ENCODE peak calls at places on chromosomes 3 and 15, in six cellular contexts. K is Peyer's patch, P is suprapubic skin, Y is ureter, E is NCI-H1092 treated with DMSO at 0.1 percent for 48 hours, X is M059J. D is an unnamed sample.

GRCh38 chr15:70892002-70892911 is at the start of the genes LRRC49 and THAP10:
- DNase-seq in K (peak), E (peak), P (peak), Y (peak), X (peak), D (peak)

GRCh38 chr3:125374501-125374995 is 577 bp downstream of the ZNF148 start:
- DNase-seq in P (peak), K (peak), X (peak), Y (peak), E (peak), D (no peak)

GRCh38 chr3:130820976-130821375 is 72.9 kb upstream of the ATP2C1 start:
- DNase-seq in X (peak), K (no peak), E (no peak), Y (no peak), P (no peak), D (no peak)

GRCh38 chr15:63089260-63090043 is 32.2 kb upstream of the LACTB start:
- DNase-seq in K (no peak), Y (no peak), P (no peak), X (peak), E (no peak), D (no peak)

GRCh38 chr3:16801223-16801622 is 83.5 kb upstream of the PLCL2 start:
- DNase-seq in P (no peak), E (no peak), X (peak), Y (no peak), K (no peak), D (no peak)

GRCh38 chr15:24748812-24749439 is 73.4 kb downstream of the NPAP1 start:
- DNase-seq in Y (no peak), K (no peak), P (no peak), E (no peak), X (no peak), D (no peak)

GRCh38 chr3:58120075-58120812 is 90.5 kb downstream of the DNASE1L3 start:
- DNase-seq in Y (no peak), X (no peak), K (no peak), E (no peak), P (no peak), D (no peak)

GRCh38 chr3:69433938-69434263 is 48.0 kb upstream of the FRMD4B start:
- DNase-seq in Y (no peak), P (no peak), X (peak), K (no peak), E (no peak), D (no peak)

GRCh38 chr15:70154440-70155347 is 57.0 kb upstream of the TLE3 start:
- DNase-seq in E (no peak), Y (no peak), K (peak), X (peak), P (no peak), D (no peak)

GRCh38 chr3:165549037-165549436 is 288.2 kb downstream of the BCHE start:
- DNase-seq in E (no peak), K (no peak), Y (no peak), P (no peak), X (no peak), D (no peak)

GRCh38 chr3:126431103-126431534 is 36.4 kb downstream of the CFAP100 start:
- DNase-seq in K (no peak), X (no peak), Y (no peak), P (no peak), E (no peak), D (no peak)

GRCh38 chr3:14520967-14521366 is 19.2 kb downstream of the GRIP2 start:
- DNase-seq in X (no peak), K (no peak), Y (no peak), P (peak), E (no peak), D (no peak)

GRCh38 chr3:115448856-115449255 is 174.5 kb upstream of the GAP43 start:
- DNase-seq in K (no peak), E (no peak), P (no peak), Y (no peak), X (no peak), D (no peak)

GRCh38 chr3:98460220-98460619 is 2.8 kb upstream of the OR5K1 start:
- DNase-seq in E (no peak), K (no peak), P (no peak), X (no peak), Y (no peak), D (no peak)

GRCh38 chr3:129211772-129212171 is 28.1 kb upstream of the CNBP start:
- DNase-seq in Y (peak), K (peak), E (peak), P (peak), X (peak), D (no peak)

GRCh38 chr3:197749315-197749600 is 425 bp upstream of the FYTTD1 start:
- DNase-seq in X (peak), Y (no peak), K (no peak), E (no peak), P (no peak), D (no peak)

GRCh38 chr3:33915796-33916589 is 117.6 kb downstream of the PDCD6IP start:
- DNase-seq in E (no peak), P (no peak), K (no peak), X (peak), Y (no peak), D (no peak)

GRCh38 chr3:159455741-159456181 is 532.9 kb upstream of the IL12A start:
- DNase-seq in Y (no peak), K (no peak), P (no peak), E (no peak), X (peak), D (peak)

GRCh38 chr15:77004189-77004588 is 9.3 kb downstream of the PSTPIP1 start:
- DNase-seq in E (no peak), Y (no peak), K (peak), X (no peak), P (no peak), D (no peak)

GRCh38 chr3:119643528-119643927 is 16.9 kb downstream of the POPDC2 start:
- DNase-seq in Y (no peak), K (no peak), E (no peak), P (no peak), X (peak), D (no peak)

GRCh38 chr3:102037209-102037608 is 187.9 kb downstream of the NFKBIZ start:
- DNase-seq in P (no peak), E (no peak), Y (no peak), X (no peak), K (no peak), D (no peak)

GRCh38 chr3:79885407-79885806 is 117.6 kb upstream of the ROBO1 start:
- DNase-seq in P (no peak), E (no peak), X (no peak), K (no peak), Y (no peak), D (no peak)

GRCh38 chr3:124926426-124927116 is 8.0 kb downstream of the MUC13 start:
- DNase-seq in K (no peak), Y (no peak), X (peak), P (no peak), E (no peak), D (no peak)

GRCh38 chr3:133914839-133915600 is 19.3 kb upstream of the RAB6B start:
- DNase-seq in P (no peak), X (no peak), K (no peak), Y (no peak), E (no peak), D (peak)

GRCh38 chr3:27971600-27971999 is 249.5 kb upstream of the EOMES start:
- DNase-seq in Y (no peak), K (no peak), X (no peak), P (no peak), E (no peak), D (no peak)

GRCh38 chr3:110773413-110773954 is 298.1 kb upstream of the NECTIN3 start:
- DNase-seq in K (no peak), E (no peak), X (peak), Y (no peak), P (no peak), D (no peak)

GRCh38 chr15:69955240-69955894 is 142.3 kb downstream of the TLE3 start:
- DNase-seq in E (no peak), Y (peak), P (no peak), K (no peak), X (no peak), D (peak)

GRCh38 chr3:57446318-57446841 is 97.8 kb downstream of the DNAH12 start:
- DNase-seq in Y (no peak), K (no peak), X (peak), P (no peak), E (no peak), D (no peak)

GRCh38 chr3:38843898-38844297 is 27.9 kb upstream of the SCN10A start:
- DNase-seq in K (no peak), Y (no peak), E (no peak), X (peak), P (no peak), D (peak)

GRCh38 chr15:80386151-80386550 is 18.0 kb upstream of the ARNT2 start:
- DNase-seq in K (no peak), X (no peak), Y (no peak), P (no peak), E (no peak), D (peak)

GRCh38 chr3:133859381-133860245 is 36.1 kb downstream of the RAB6B start:
- DNase-seq in E (no peak), X (no peak), P (no peak), Y (no peak), K (no peak), D (no peak)

GRCh38 chr3:73611176-73611575 is 13.6 kb downstream of the PDZRN3 start:
- DNase-seq in P (no peak), E (no peak), K (no peak), X (no peak), Y (no peak), D (no peak)

GRCh38 chr3:177356113-177356512 is 158.8 kb upstream of the TBL1XR1 start:
- DNase-seq in Y (no peak), K (no peak), X (no peak), P (no peak), E (no peak), D (no peak)

GRCh38 chr15:40358492-40359353 is 704 bp downstream of the DISP2 start:
- DNase-seq in E (peak), X (no peak), Y (no peak), K (no peak), P (no peak), D (no peak)

D was measured in esophagus muscularis mucosa.